ENCODE peak calls at places on chromosomes 11 and 22, in four cellular contexts. One of them, this sample, is unnamed.

GRCh38 chr11:19559746-19560145 is 152.9 kb upstream of the NAV2 start:
- DNase-seq in activated CD4-positive, alpha-beta memory T cell treated with anti-CD3 and anti-CD28 coated beads, Interleukin-2, amount 10 ng/mL, durations not matched to agents 7 days and 5 days: no peak
- DNase-seq in GM20000: no peak
- DNase-seq in GM12892: no peak
- DNase-seq in this sample: no peak

GRCh38 chr22:41248314-41248713 is 7.6 kb upstream of the CHADL start:
- DNase-seq in activated CD4-positive, alpha-beta memory T cell treated with anti-CD3 and anti-CD28 coated beads, Interleukin-2, amount 10 ng/mL, durations not matched to agents 7 days and 5 days: no peak
- DNase-seq in GM12892: no peak
- DNase-seq in GM20000: no peak
- DNase-seq in this sample: no peak

GRCh38 chr22:19179472-19180048 is 1.0 kb upstream of the SLC25A1 start:
- DNase-seq in GM20000: peak; percentile 85
- DNase-seq in activated CD4-positive, alpha-beta memory T cell treated with anti-CD3 and anti-CD28 coated beads, Interleukin-2, amount 10 ng/mL, durations not matched to agents 7 days and 5 days: peak; percentile 63
- DNase-seq in GM12892: peak; percentile 70
- DNase-seq in this sample: peak; percentile 60

GRCh38 chr11:118658372-118659313 is 20.8 kb downstream of the TREH start:
- DNase-seq in GM20000: no peak
- DNase-seq in activated CD4-positive, alpha-beta memory T cell treated with anti-CD3 and anti-CD28 coated beads, Interleukin-2, amount 10 ng/mL, durations not matched to agents 7 days and 5 days: no peak
- DNase-seq in GM12892: no peak
- DNase-seq in this sample: no peak

GRCh38 chr11:63892233-63892632 is 24.7 kb downstream of the RCOR2 start:
- DNase-seq in GM20000: no peak
- DNase-seq in GM12892: no peak
- DNase-seq in activated CD4-positive, alpha-beta memory T cell treated with anti-CD3 and anti-CD28 coated beads, Interleukin-2, amount 10 ng/mL, durations not matched to agents 7 days and 5 days: no peak
- DNase-seq in this sample: no peak

GRCh38 chr22:27930246-27931060 is 11.4 kb upstream of the PITPNB start:
- DNase-seq in activated CD4-positive, alpha-beta memory T cell treated with anti-CD3 and anti-CD28 coated beads, Interleukin-2, amount 10 ng/mL, durations not matched to agents 7 days and 5 days: no peak
- DNase-seq in GM12892: no peak
- DNase-seq in GM20000: no peak
- DNase-seq in this sample: no peak

GRCh38 chr11:75073459-75074190 is 23.1 kb downstream of the OR2AT4 start:
- DNase-seq in activated CD4-positive, alpha-beta memory T cell treated with anti-CD3 and anti-CD28 coated beads, Interleukin-2, amount 10 ng/mL, durations not matched to agents 7 days and 5 days: no peak
- DNase-seq in GM20000: no peak
- DNase-seq in GM12892: no peak
- DNase-seq in this sample: no peak

GRCh38 chr11:61045271-61045670 is 57.0 kb upstream of the CD5 start:
- DNase-seq in GM12892: no peak
- DNase-seq in GM20000: no peak
- DNase-seq in activated CD4-positive, alpha-beta memory T cell treated with anti-CD3 and anti-CD28 coated beads, Interleukin-2, amount 10 ng/mL, durations not matched to agents 7 days and 5 days: no peak
- DNase-seq in this sample: no peak

GRCh38 chr11:27471588-27472397 is 797 bp downstream of the LGR4 start:
- DNase-seq in GM12892: peak; percentile 27
- DNase-seq in GM20000: peak; percentile 63
- DNase-seq in activated CD4-positive, alpha-beta memory T cell treated with anti-CD3 and anti-CD28 coated beads, Interleukin-2, amount 10 ng/mL, durations not matched to agents 7 days and 5 days: peak; percentile 17
- DNase-seq in this sample: no peak

GRCh38 chr11:14248577-14248976 is 110.4 kb downstream of the RRAS2 start:
- DNase-seq in GM12892: no peak
- DNase-seq in GM20000: no peak
- DNase-seq in activated CD4-positive, alpha-beta memory T cell treated with anti-CD3 and anti-CD28 coated beads, Interleukin-2, amount 10 ng/mL, durations not matched to agents 7 days and 5 days: peak; percentile 36
- DNase-seq in this sample: no peak

GRCh38 chr11:86748296-86748695 is 52.0 kb upstream of the PRSS23 start:
- DNase-seq in GM12892: no peak
- DNase-seq in GM20000: no peak
- DNase-seq in activated CD4-positive, alpha-beta memory T cell treated with anti-CD3 and anti-CD28 coated beads, Interleukin-2, amount 10 ng/mL, durations not matched to agents 7 days and 5 days: no peak
- DNase-seq in this sample: no peak

GRCh38 chr11:63858628-63859550 is 20.0 kb downstream of the MARK2 start:
- DNase-seq in activated CD4-positive, alpha-beta memory T cell treated with anti-CD3 and anti-CD28 coated beads, Interleukin-2, amount 10 ng/mL, durations not matched to agents 7 days and 5 days: no peak
- DNase-seq in GM12892: no peak
- DNase-seq in GM20000: no peak
- DNase-seq in this sample: no peak

GRCh38 chr11:13486926-13487660 is 8.7 kb downstream of the PTH start:
- DNase-seq in GM20000: peak; percentile 13
- DNase-seq in GM12892: no peak
- DNase-seq in activated CD4-positive, alpha-beta memory T cell treated with anti-CD3 and anti-CD28 coated beads, Interleukin-2, amount 10 ng/mL, durations not matched to agents 7 days and 5 days: peak; percentile 66
- DNase-seq in this sample: no peak

GRCh38 chr11:85902353-85902752 is 47.2 kb downstream of the CCDC83 start:
- DNase-seq in GM20000: no peak
- DNase-seq in activated CD4-positive, alpha-beta memory T cell treated with anti-CD3 and anti-CD28 coated beads, Interleukin-2, amount 10 ng/mL, durations not matched to agents 7 days and 5 days: no peak
- DNase-seq in GM12892: no peak
- DNase-seq in this sample: no peak

GRCh38 chr11:22432331-22433065 is 94.3 kb downstream of the SLC17A6 start:
- DNase-seq in GM12892: no peak
- DNase-seq in GM20000: no peak
- DNase-seq in activated CD4-positive, alpha-beta memory T cell treated with anti-CD3 and anti-CD28 coated beads, Interleukin-2, amount 10 ng/mL, durations not matched to agents 7 days and 5 days: no peak
- DNase-seq in this sample: peak; percentile 15

GRCh38 chr22:41939981-41940852 is 6.7 kb downstream of the CENPM start:
- DNase-seq in GM20000: peak; percentile 81
- DNase-seq in activated CD4-positive, alpha-beta memory T cell treated with anti-CD3 and anti-CD28 coated beads, Interleukin-2, amount 10 ng/mL, durations not matched to agents 7 days and 5 days: peak; percentile 98
- DNase-seq in GM12892: peak; percentile 73
- DNase-seq in this sample: no peak

GRCh38 chr11:34263462-34264186 is 94.2 kb downstream of the ABTB2 start:
- DNase-seq in GM20000: no peak
- DNase-seq in activated CD4-positive, alpha-beta memory T cell treated with anti-CD3 and anti-CD28 coated beads, Interleukin-2, amount 10 ng/mL, durations not matched to agents 7 days and 5 days: no peak
- DNase-seq in GM12892: no peak
- DNase-seq in this sample: no peak

GRCh38 chr11:47765086-47765485 is 2.1 kb downstream of the FNBP4 start:
- DNase-seq in GM12892: no peak
- DNase-seq in activated CD4-positive, alpha-beta memory T cell treated with anti-CD3 and anti-CD28 coated beads, Interleukin-2, amount 10 ng/mL, durations not matched to agents 7 days and 5 days: no peak
- DNase-seq in GM20000: no peak
- DNase-seq in this sample: no peak

GRCh38 chr22:29048822-29049654 is 12.6 kb downstream of the C22orf31 start:
- DNase-seq in activated CD4-positive, alpha-beta memory T cell treated with anti-CD3 and anti-CD28 coated beads, Interleukin-2, amount 10 ng/mL, durations not matched to agents 7 days and 5 days: no peak
- DNase-seq in GM20000: no peak
- DNase-seq in GM12892: no peak
- DNase-seq in this sample: no peak

GRCh38 chr11:124194696-124195418 is 11.7 kb downstream of the OR10D3 start:
- DNase-seq in GM20000: peak; percentile 56
- DNase-seq in activated CD4-positive, alpha-beta memory T cell treated with anti-CD3 and anti-CD28 coated beads, Interleukin-2, amount 10 ng/mL, durations not matched to agents 7 days and 5 days: peak; percentile 50
- DNase-seq in GM12892: no peak
- DNase-seq in this sample: peak; percentile 17

GRCh38 chr11:69704508-69705245 is 855 bp upstream of the FGF19 start:
- DNase-seq in activated CD4-positive, alpha-beta memory T cell treated with anti-CD3 and anti-CD28 coated beads, Interleukin-2, amount 10 ng/mL, durations not matched to agents 7 days and 5 days: no peak
- DNase-seq in GM12892: no peak
- DNase-seq in GM20000: peak; percentile 64
- DNase-seq in this sample: no peak

GRCh38 chr22:49197500-49197899 is 630.2 kb downstream of the BRD1 start:
- DNase-seq in GM20000: no peak
- DNase-seq in activated CD4-positive, alpha-beta memory T cell treated with anti-CD3 and anti-CD28 coated beads, Interleukin-2, amount 10 ng/mL, durations not matched to agents 7 days and 5 days: no peak
- DNase-seq in GM12892: no peak
- DNase-seq in this sample: no peak

GRCh38 chr11:67300756-67301312 is 2.5 kb upstream of the SSH3 start:
- DNase-seq in GM20000: no peak
- DNase-seq in activated CD4-positive, alpha-beta memory T cell treated with anti-CD3 and anti-CD28 coated beads, Interleukin-2, amount 10 ng/mL, durations not matched to agents 7 days and 5 days: no peak
- DNase-seq in GM12892: no peak
- DNase-seq in this sample: no peak

GRCh38 chr11:82092904-82093303 is 640.8 kb downstream of the FAM181B start:
- DNase-seq in GM20000: no peak
- DNase-seq in activated CD4-positive, alpha-beta memory T cell treated with anti-CD3 and anti-CD28 coated beads, Interleukin-2, amount 10 ng/mL, durations not matched to agents 7 days and 5 days: no peak
- DNase-seq in GM12892: no peak
- DNase-seq in this sample: no peak

GRCh38 chr11:69337211-69337721 is 43.3 kb downstream of the MYEOV start:
- DNase-seq in GM20000: peak; percentile 70
- DNase-seq in GM12892: no peak
- DNase-seq in activated CD4-positive, alpha-beta memory T cell treated with anti-CD3 and anti-CD28 coated beads, Interleukin-2, amount 10 ng/mL, durations not matched to agents 7 days and 5 days: no peak
- DNase-seq in this sample: peak; percentile 26

GRCh38 chr11:134819026-134819425 is 407.0 kb upstream of the B3GAT1 start:
- DNase-seq in GM20000: no peak
- DNase-seq in activated CD4-positive, alpha-beta memory T cell treated with anti-CD3 and anti-CD28 coated beads, Interleukin-2, amount 10 ng/mL, durations not matched to agents 7 days and 5 days: no peak
- DNase-seq in GM12892: no peak
- DNase-seq in this sample: no peak

GRCh38 chr11:73350908-73351636 is 25.1 kb upstream of the RELT start:
- DNase-seq in activated CD4-positive, alpha-beta memory T cell treated with anti-CD3 and anti-CD28 coated beads, Interleukin-2, amount 10 ng/mL, durations not matched to agents 7 days and 5 days: peak; percentile 70
- DNase-seq in GM12892: peak; percentile 78
- DNase-seq in GM20000: peak; percentile 89
- DNase-seq in this sample: peak; percentile 37

GRCh38 chr11:2523821-2524391 is 79.1 kb downstream of the KCNQ1 start:
- DNase-seq in activated CD4-positive, alpha-beta memory T cell treated with anti-CD3 and anti-CD28 coated beads, Interleukin-2, amount 10 ng/mL, durations not matched to agents 7 days and 5 days: peak; percentile 10
- DNase-seq in GM20000: no peak
- DNase-seq in GM12892: peak; percentile 19
- DNase-seq in this sample: no peak

GRCh38 chr11:115552151-115552550 is 47.9 kb upstream of the CADM1 start:
- DNase-seq in GM12892: no peak
- DNase-seq in GM20000: no peak
- DNase-seq in activated CD4-positive, alpha-beta memory T cell treated with anti-CD3 and anti-CD28 coated beads, Interleukin-2, amount 10 ng/mL, durations not matched to agents 7 days and 5 days: no peak
- DNase-seq in this sample: no peak

GRCh38 chr11:33044281-33044680 is 4.9 kb downstream of the TCP11L1 start:
- DNase-seq in activated CD4-positive, alpha-beta memory T cell treated with anti-CD3 and anti-CD28 coated beads, Interleukin-2, amount 10 ng/mL, durations not matched to agents 7 days and 5 days: no peak
- DNase-seq in GM20000: no peak
- DNase-seq in GM12892: no peak
- DNase-seq in this sample: no peak

GRCh38 chr22:46045459-46046298 is 68.7 kb upstream of the WNT7B start:
- DNase-seq in GM12892: no peak
- DNase-seq in GM20000: no peak
- DNase-seq in activated CD4-positive, alpha-beta memory T cell treated with anti-CD3 and anti-CD28 coated beads, Interleukin-2, amount 10 ng/mL, durations not matched to agents 7 days and 5 days: no peak
- DNase-seq in this sample: no peak

GRCh38 chr11:96328395-96329010 is 14.5 kb downstream of the MAML2 start:
- DNase-seq in GM20000: no peak
- DNase-seq in activated CD4-positive, alpha-beta memory T cell treated with anti-CD3 and anti-CD28 coated beads, Interleukin-2, amount 10 ng/mL, durations not matched to agents 7 days and 5 days: no peak
- DNase-seq in GM12892: no peak
- DNase-seq in this sample: no peak

GRCh38 chr11:67267188-67268035 is 1.1 kb downstream of the GRK2 start:
- DNase-seq in GM20000: no peak
- DNase-seq in activated CD4-positive, alpha-beta memory T cell treated with anti-CD3 and anti-CD28 coated beads, Interleukin-2, amount 10 ng/mL, durations not matched to agents 7 days and 5 days: peak; percentile 69
- DNase-seq in GM12892: no peak
- DNase-seq in this sample: no peak

This sample was measured in non-pigmented ciliary epithelial cell.